ENCODE peak calls at places on chromosome 15, in ten cellular contexts. Z, A, Q, B, F, P, O, K, I and W are unnamed samples.

GRCh38 chr15:68348064-68348463 is 70.5 kb downstream of the FEM1B start:
- DNase-seq in Z (no peak), A (no peak), Q (no peak), B (no peak), F (no peak), P (no peak), O (no peak), K (no peak), I (no peak), W (no peak)

GRCh38 chr15:78148392-78149067 is 632 bp upstream of the IDH3A start:
- DNase-seq in Z (no peak), A (no peak), Q (no peak), B (no peak), F (no peak), P (no peak), O (no peak), K (no peak), I (no peak), W (no peak)

GRCh38 chr15:91469627-91470567 is 369.8 kb downstream of the SV2B start:
- DNase-seq in Z (no peak), A (no peak), Q (no peak), B (no peak), F (no peak), P (no peak), O (no peak), K (peak; percentile 58), I (no peak), W (no peak)

GRCh38 chr15:92949604-92950249 is 49.6 kb downstream of the CHD2 start:
- DNase-seq in Z (no peak), A (no peak), Q (no peak), B (no peak), F (no peak), P (no peak), O (no peak), K (no peak), I (no peak), W (no peak)

GRCh38 chr15:49718846-49719245 is 98.0 kb downstream of the DTWD1 start:
- DNase-seq in Z (no peak), A (no peak), Q (no peak), B (no peak), F (no peak), P (no peak), O (no peak), K (no peak), I (no peak), W (no peak)

GRCh38 chr15:62141200-62141599 is 23.9 kb downstream of the C2CD4B start:
- DNase-seq in Z (no peak), A (no peak), Q (no peak), B (no peak), F (no peak), P (no peak), O (no peak), K (no peak), I (no peak), W (no peak)

GRCh38 chr15:61175024-61175423 is 54.1 kb downstream of the RORA start:
- DNase-seq in Z (no peak), A (no peak), Q (no peak), B (no peak), F (no peak), P (no peak), O (no peak), K (no peak), I (peak; percentile 9), W (no peak)

GRCh38 chr15:56243774-56244236 is at the start of gene RFX7:
- DNase-seq in Z (peak; percentile 78), A (no peak), Q (peak; percentile 83), B (peak; percentile 60), F (no peak), P (peak; percentile 84), O (no peak), K (peak; percentile 83), I (peak; percentile 65), W (peak; percentile 74)

GRCh38 chr15:68366314-68366713 is 65.6 kb downstream of the ITGA11 start:
- DNase-seq in Z (no peak), A (no peak), Q (no peak), B (no peak), F (no peak), P (no peak), O (no peak), K (no peak), I (no peak), W (no peak)

GRCh38 chr15:101068961-101069734 is 150.0 kb downstream of the LRRK1 start:
- DNase-seq in Z (no peak), A (no peak), Q (no peak), B (no peak), F (no peak), P (peak; percentile 38), O (peak; percentile 94), K (no peak), I (peak; percentile 33), W (no peak)

GRCh38 chr15:101068523-101068960 is 149.4 kb downstream of the LRRK1 start:
- DNase-seq in Z (no peak), A (no peak), Q (no peak), B (no peak), F (no peak), P (no peak), O (no peak), K (no peak), I (no peak), W (no peak)

GRCh38 chr15:101070502-101071273 is 151.5 kb downstream of the LRRK1 start:
- DNase-seq in Z (no peak), A (no peak), Q (no peak), B (no peak), F (no peak), P (no peak), O (no peak), K (peak; percentile 15), I (peak; percentile 87), W (no peak)

GRCh38 chr15:101071651-101072050 is 152.5 kb downstream of the LRRK1 start:
- DNase-seq in Z (no peak), A (no peak), Q (no peak), B (no peak), F (no peak), P (no peak), O (no peak), K (peak; percentile 21), I (no peak), W (no peak)

DNA sequence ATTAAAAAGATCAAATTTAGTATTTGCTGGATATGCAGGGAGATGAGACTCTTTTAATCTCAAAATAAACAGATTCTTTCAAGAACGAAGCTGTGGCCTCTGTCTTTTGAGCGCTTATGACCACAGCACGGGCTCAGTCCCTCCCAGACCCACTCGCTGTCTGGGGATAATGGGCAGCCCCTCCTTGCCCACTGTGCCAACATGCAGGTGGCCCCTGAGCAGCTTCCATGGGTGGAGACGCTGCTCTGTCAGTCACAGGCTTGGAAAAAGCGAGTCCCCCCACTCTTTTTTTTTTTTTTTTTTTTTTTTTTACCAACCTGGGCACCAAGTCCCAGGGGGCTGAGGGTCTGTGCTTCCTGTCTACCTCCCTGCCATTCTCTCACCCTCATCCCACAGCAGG is 150.9 kb downstream of the LRRK1 start:
- DNase-seq in Z (no peak), A (no peak), Q (no peak), B (no peak), F (no peak), P (no peak), O (no peak), K (no peak), I (no peak), W (no peak)
- TF ChIP-seq POLR2A in Z (no peak), A (no peak), Q (no peak), B (no peak), F (no peak), P (no peak), O (no peak), K (no peak), I (no peak), W (no peak)

DNA sequence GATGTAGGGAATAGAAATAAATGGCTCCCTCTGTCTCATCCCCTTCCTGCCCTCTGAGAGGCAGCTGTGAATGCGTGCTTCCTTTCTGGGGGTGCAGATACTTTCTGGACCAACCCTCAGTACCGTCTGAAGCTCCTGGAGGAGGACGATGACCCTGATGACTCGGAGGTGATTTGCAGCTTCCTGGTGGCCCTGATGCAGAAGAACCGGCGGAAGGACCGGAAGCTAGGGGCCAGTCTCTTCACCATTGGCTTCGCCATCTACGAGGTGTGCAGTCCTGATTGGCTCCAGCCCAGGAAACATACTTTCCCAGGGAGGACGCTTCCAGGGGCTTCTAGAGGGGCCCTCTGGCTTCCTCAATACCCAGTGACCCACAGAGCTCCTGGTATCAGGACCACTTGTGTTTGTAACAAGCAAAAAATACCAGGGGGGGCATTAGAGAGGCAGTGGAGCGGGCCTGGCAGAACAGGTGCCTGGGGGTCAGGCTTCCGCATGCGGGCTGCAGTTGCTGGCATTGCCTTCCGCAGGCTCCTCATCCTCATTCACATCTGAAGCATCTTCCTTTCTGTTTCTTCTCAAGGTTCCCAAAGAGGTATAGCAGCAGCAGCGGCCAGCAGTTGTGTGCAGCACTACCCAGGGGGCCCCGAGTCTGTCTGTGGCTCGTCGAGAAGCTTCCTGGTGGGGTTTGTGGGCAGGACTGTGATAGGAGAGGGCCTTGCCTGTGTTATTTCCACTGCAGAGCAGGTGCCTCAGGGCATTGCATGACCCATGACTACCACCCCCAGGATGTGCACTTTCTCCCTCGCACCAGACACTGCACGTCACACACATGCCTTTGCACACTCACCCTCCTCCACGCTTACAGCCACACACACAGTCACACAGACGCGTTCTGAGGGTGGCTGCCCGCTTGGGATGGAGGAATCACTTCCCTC is 42.5 kb downstream of the CAPN3 start:
- DNase-seq in Z (no peak), A (no peak), Q (no peak), B (no peak), F (no peak), P (no peak), O (no peak), K (no peak), I (peak; percentile 16), W (no peak)
- TF ChIP-seq POLR2A in Z (no peak), A (no peak), Q (no peak), B (no peak), F (no peak), P (no peak), O (no peak), K (no peak), I (no peak), W (no peak)

GRCh38 chr15:38072507-38073277 is 138.3 kb downstream of the TMCO5A start:
- DNase-seq in Z (peak; percentile 73), A (no peak), Q (peak; percentile 63), B (peak; percentile 78), F (peak; percentile 18), P (peak; percentile 78), O (peak; percentile 83), K (peak; percentile 74), I (peak; percentile 74), W (peak; percentile 65)
- TF ChIP-seq POLR2A in Z (no peak), A (no peak), Q (no peak), B (peak; percentile 21), F (no peak), P (no peak), O (peak; percentile 86), K (no peak), I (peak; percentile 71), W (peak; percentile 52)

DNA sequence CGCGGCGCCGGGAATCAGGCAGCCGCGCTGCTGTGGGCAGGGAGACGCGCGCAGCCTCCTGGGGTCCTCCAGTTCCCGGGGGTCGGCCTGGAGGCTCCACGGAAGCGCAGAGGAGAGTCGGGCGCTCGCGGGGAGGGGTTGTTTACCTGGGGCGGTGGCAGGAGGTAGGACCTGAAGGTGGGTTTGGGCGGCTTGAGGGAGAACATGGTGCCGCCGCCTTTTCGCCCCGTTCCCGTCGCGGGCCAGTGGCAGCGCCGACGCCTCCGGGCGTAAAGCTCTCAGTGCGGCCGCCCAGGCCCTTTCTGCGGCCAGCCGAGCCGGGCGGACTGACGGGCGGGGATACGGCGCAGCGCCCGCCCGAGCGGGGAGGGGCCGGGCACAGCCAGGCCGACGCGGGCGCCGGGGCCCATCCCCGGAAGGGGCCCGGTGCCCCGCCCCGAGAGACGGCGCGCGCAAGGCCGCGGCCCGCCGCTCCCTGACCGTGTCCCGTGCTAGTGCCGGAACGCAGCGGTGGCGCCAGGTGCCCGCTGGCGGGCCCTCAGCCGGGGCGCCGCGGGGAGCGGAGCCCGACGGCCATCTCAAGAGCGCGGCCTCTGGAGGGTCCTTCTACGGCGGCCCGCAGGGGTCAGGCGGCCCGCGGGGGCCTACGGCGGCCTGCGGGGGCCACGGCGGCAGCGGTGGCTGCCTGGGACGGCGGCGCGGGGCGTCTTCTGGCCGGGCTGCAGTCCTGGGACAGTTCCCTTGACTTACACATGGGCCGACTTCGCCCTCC is at the start of gene MTMR10:
- DNase-seq in Z (peak; percentile 86), A (no peak), Q (peak; percentile 88), B (peak; percentile 63), F (peak; percentile 84), P (peak; percentile 75), O (peak; percentile 38), K (peak; percentile 91), I (peak; percentile 78), W (peak; percentile 69)
- TF ChIP-seq POLR2A in Z (peak; percentile 82), A (peak; percentile 36), Q (peak; percentile 98), B (peak; percentile 14), F (peak; percentile 46), P (no peak), O (peak; percentile 82), K (peak; percentile 96), I (peak; percentile 93), W (peak; percentile 89)